ENCODE peak calls at places on chromosomes 4 and X, in seven cellular contexts. W is WERI-Rb-1, F is thoracic aorta, K is psoas muscle, B is IMR-90, A is AG04449, C is right atrium auricular region. L is an unnamed sample.

GRCh38 chr4:139188648-139189416 is 11.8 kb upstream of the ELF2 start:
- DNase-seq in A (no peak), C (no peak), W (no peak), K (no peak), F (no peak), B (no peak), L (no peak)

GRCh38 chr4:55321707-55322264 is 24.3 kb upstream of the SRD5A3 start:
- DNase-seq in A (no peak), W (peak), K (no peak), B (peak), F (peak), C (peak), L (peak)

GRCh38 chr4:177380730-177381287 is 61.4 kb downstream of the AGA start:
- DNase-seq in W (peak), F (no peak), K (no peak), C (no peak), A (no peak), B (no peak), L (no peak)

GRCh38 chrX:88584283-88584682 is 162.7 kb upstream of the CPXCR1 start:
- DNase-seq in W (no peak), F (no peak), A (no peak), B (no peak), C (no peak), K (no peak), L (no peak)

GRCh38 chr4:81687470-81687869 is 215.8 kb upstream of the RASGEF1B start:
- DNase-seq in A (no peak), W (no peak), K (no peak), C (no peak), F (no peak), B (no peak), L (no peak)

GRCh38 chr4:110175634-110176033 is 22.8 kb downstream of the ELOVL6 start:
- DNase-seq in K (no peak), C (no peak), W (no peak), A (no peak), B (peak), F (no peak), L (no peak)

GRCh38 chrX:41596586-41596985 is 92.2 kb upstream of the GPR34 start:
- DNase-seq in K (no peak), F (no peak), W (no peak), B (peak), C (no peak), A (no peak), L (peak)

GRCh38 chr4:173318648-173319211 is 15.4 kb downstream of the HMGB2 start:
- DNase-seq in C (no peak), W (no peak), B (peak), K (no peak), A (no peak), F (no peak), L (peak)

GRCh38 chrX:8036914-8037313 is 109.7 kb upstream of the PNPLA4 start:
- DNase-seq in W (no peak), A (no peak), F (no peak), B (no peak), K (no peak), C (no peak), L (no peak)

GRCh38 chr4:11416071-11416766 is 12.5 kb downstream of the HS3ST1 start:
- DNase-seq in B (no peak), A (no peak), K (no peak), C (no peak), F (no peak), W (no peak), L (no peak)

GRCh38 chrX:78831523-78831922 is 84.0 kb downstream of the LPAR4 start:
- DNase-seq in K (no peak), A (no peak), W (no peak), B (no peak), C (no peak), F (no peak), L (no peak)

GRCh38 chr4:92346289-92346688 is 42.5 kb downstream of the GRID2 start:
- DNase-seq in C (no peak), A (no peak), F (no peak), K (no peak), B (no peak), W (no peak), L (no peak)

GRCh38 chr4:86717651-86718050 is 123.5 kb downstream of the PTPN13 start:
- DNase-seq in K (no peak), W (no peak), F (no peak), C (no peak), A (no peak), B (no peak), L (no peak)

GRCh38 chr4:26431461-26432165 is 58.7 kb downstream of the CCKAR start:
- DNase-seq in F (no peak), A (no peak), C (no peak), W (no peak), B (peak), K (no peak), L (no peak)

GRCh38 chr4:134027931-134028330 is 173.7 kb downstream of the PABPC4L start:
- DNase-seq in A (no peak), C (no peak), B (peak), K (no peak), F (no peak), W (no peak), L (peak)

GRCh38 chrX:42176790-42177189 is 253.4 kb upstream of the CASK start:
- DNase-seq in W (no peak), K (no peak), B (no peak), A (no peak), C (no peak), F (no peak), L (no peak)

GRCh38 chrX:55119712-55120111 is 30.9 kb downstream of the PAGE2 start:
- DNase-seq in K (no peak), A (no peak), C (no peak), B (peak), W (no peak), F (no peak), L (no peak)

GRCh38 chrX:63330681-63331080 is 20.5 kb downstream of the SPIN4 start:
- DNase-seq in A (no peak), B (no peak), W (no peak), C (no peak), K (no peak), F (no peak), L (no peak)

GRCh38 chr4:187972135-187972534 is 23.4 kb upstream of the ZFP42 start:
- DNase-seq in F (no peak), B (peak), A (no peak), W (no peak), C (no peak), K (no peak), L (no peak)

GRCh38 chr4:75919914-75920313 is 17.7 kb upstream of the PPEF2 start:
- DNase-seq in C (no peak), W (no peak), A (no peak), K (no peak), F (no peak), B (peak), L (peak)

GRCh38 chrX:102863735-102864134 is 73.3 kb upstream of the RAB40AL start:
- DNase-seq in A (no peak), K (peak), C (peak), B (peak), F (peak), W (peak), L (peak)

GRCh38 chrX:23118890-23119527 is 119.2 kb downstream of the DDX53 start:
- DNase-seq in C (no peak), B (no peak), W (no peak), K (no peak), F (no peak), A (no peak), L (peak)

GRCh38 chr4:96347582-96347981 is 507.7 kb downstream of the PDHA2 start:
- DNase-seq in C (no peak), K (no peak), F (no peak), B (no peak), A (no peak), W (no peak), L (peak)

GRCh38 chr4:152099555-152099954 is 338.7 kb upstream of the GATB start:
- DNase-seq in K (no peak), W (no peak), C (no peak), F (no peak), B (no peak), A (no peak), L (no peak)

GRCh38 chr4:17324431-17324830 is 187.5 kb downstream of the QDPR start:
- DNase-seq in B (peak), A (peak), F (no peak), K (no peak), W (peak), C (no peak), L (peak)

DNA sequence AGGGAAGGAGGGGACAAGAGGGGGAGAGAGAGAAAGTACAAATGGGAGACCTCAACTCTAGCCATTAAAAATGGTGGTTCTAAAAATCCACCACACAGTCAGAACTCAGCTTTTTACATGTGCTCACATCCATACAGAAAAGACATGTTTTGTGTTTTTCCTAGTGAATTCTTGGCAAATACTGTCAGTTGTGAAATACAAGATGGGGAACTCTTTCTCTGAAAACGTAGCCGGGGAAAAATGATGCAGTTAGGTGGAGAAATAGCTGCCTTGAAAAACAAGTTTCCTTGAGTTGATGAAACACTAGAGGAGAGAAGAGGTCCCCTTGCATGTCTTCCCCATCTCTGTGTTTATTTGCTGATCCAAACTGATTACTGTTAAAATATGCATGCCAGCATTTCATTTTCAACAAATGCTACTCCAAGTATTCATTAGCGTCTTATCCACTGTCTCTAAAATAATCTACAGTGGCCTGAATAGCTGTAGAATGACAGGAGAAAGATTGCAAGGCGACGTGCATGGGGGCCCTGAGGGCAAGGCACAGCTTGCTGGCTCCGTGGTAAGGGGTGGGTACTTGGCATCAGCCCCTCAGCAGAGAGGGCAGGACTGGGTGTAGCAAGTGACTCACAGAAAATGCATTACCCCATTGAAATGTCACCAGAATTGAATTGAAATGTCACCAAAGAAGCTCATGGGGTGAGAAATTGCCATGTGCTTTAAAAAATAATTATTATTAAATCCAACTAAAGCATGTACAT is 48.1 kb upstream of the TBL1X start:
- DNase-seq in F (no peak), C (no peak), A (no peak), B (peak), K (no peak), W (no peak), L (no peak)
- H3K4me3 ChIP-seq in F (peak), C (no peak), A (no peak), B (no peak), K (no peak), W (no peak), L (no peak)

GRCh38 chr4:7134737-7135388 is 57.5 kb upstream of the SORCS2 start:
- DNase-seq in A (peak), F (no peak), C (peak), B (peak), K (peak), W (no peak), L (peak)
- H3K4me3 ChIP-seq in A (peak), F (no peak), C (no peak), B (no peak), K (no peak), W (no peak), L (no peak)

GRCh38 chr4:77156912-77157858 is at the start of gene CCNG2:
- DNase-seq in F (peak), K (peak), C (peak), W (peak), A (no peak), B (peak), L (peak)

GRCh38 chr4:77157859-77158486 is 966 bp downstream of the CCNG2 start:
- DNase-seq in F (peak), K (peak), B (peak), A (no peak), C (peak), W (peak), L (peak)

GRCh38 chr4:77158487-77158861 is 1.5 kb downstream of the CCNG2 start:
- DNase-seq in A (no peak), K (no peak), C (no peak), B (no peak), W (no peak), F (no peak), L (no peak)

GRCh38 chr4:77156533-77156911 is 485 bp upstream of the CCNG2 start:
- DNase-seq in F (peak), C (peak), K (peak), B (peak), A (peak), W (peak), L (peak)

GRCh38 chr4:77159798-77160197 is 2.8 kb downstream of the CCNG2 start:
- DNase-seq in W (no peak), A (no peak), F (no peak), C (no peak), K (no peak), B (no peak), L (no peak)
- H3K4me3 ChIP-seq in W (no peak), A (no peak), F (no peak), C (no peak), K (no peak), B (no peak), L (no peak)

GRCh38 chrX:96502507-96502906 is 182.1 kb upstream of the DIAPH2 start:
- DNase-seq in F (no peak), C (no peak), A (no peak), B (no peak), K (no peak), W (no peak), L (no peak)
- H3K4me3 ChIP-seq in F (no peak), C (no peak), A (no peak), B (no peak), K (no peak), W (no peak), L (no peak)

DNA sequence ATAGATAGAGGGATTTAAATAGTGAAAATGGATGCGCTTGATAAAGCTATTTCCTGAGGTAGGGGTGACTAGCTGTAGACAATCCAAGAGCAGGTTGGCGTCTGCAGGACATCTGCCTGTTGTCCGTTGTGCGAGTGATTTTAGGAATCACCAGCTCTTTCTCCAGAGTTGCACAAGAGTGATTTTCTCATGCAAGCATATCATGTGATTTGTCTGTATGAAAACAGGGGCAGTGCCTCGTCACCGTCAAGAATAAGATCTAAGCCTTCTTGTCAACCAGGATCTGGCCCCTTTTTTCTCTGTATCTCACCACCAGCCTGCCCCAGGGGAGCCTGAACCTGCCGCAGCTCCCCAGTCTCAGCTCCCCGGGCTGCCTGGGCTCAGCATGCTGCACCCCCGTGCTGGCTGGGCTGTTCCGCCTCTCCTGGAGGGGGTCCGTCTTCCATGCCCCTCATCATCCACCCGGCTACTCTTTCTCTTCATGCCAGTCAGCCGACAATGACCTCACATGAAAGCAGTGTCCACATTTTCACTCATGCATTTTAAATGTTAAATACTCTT is 90.5 kb downstream of the STOX2 start:
- DNase-seq in B (peak), A (no peak), F (no peak), W (no peak), C (no peak), K (no peak), L (no peak)
- H3K4me3 ChIP-seq in B (no peak), A (no peak), F (peak), W (no peak), C (no peak), K (no peak), L (no peak)